ENCODE peak calls at places on chromosomes 2 and 18, in five cellular contexts. W is T-helper 2 cell; S is NB4; T is NCI-H1105; M is activated CD4-positive, alpha-beta T cell treated with anti-CD3 and anti-CD28 coated beads for 48 hours. H is an unnamed sample.

GRCh38 chr18:23182606-23183005 is 47.3 kb downstream of the CABLES1 start:
- DNase-seq in T (no peak), M (no peak), W (no peak), S (no peak), H (no peak)

GRCh38 chr2:234335676-234336228 is 161.1 kb downstream of the ARL4C start:
- DNase-seq in W (peak; percentile 18), T (peak; percentile 9), M (peak; percentile 57), S (no peak), H (peak; percentile 81)

GRCh38 chr2:31476511-31477171 is 62.1 kb upstream of the XDH start:
- DNase-seq in S (no peak), W (no peak), M (no peak), T (no peak), H (no peak)

GRCh38 chr2:150802648-150803047 is 315.2 kb upstream of the RND3 start:
- DNase-seq in T (no peak), S (no peak), W (no peak), M (no peak), H (no peak)

GRCh38 chr2:240465765-240466578 is 30.5 kb downstream of the GPC1 start:
- DNase-seq in M (peak; percentile 1), T (no peak), W (peak; percentile 5), S (no peak), H (peak; percentile 5)

GRCh38 chr2:60926751-60927568 is 45.6 kb downstream of the REL start:
- DNase-seq in W (no peak), S (peak; percentile 87), T (no peak), M (no peak), H (no peak)

GRCh38 chr2:96951125-96951654 is 35.2 kb downstream of the FAM178B start:
- DNase-seq in M (peak; percentile 82), T (peak; percentile 72), S (peak; percentile 77), W (peak; percentile 46), H (peak; percentile 65)

GRCh38 chr18:7065736-7066135 is 51.9 kb downstream of the LAMA1 start:
- DNase-seq in S (no peak), M (no peak), T (no peak), W (no peak), H (no peak)

H was measured in T-helper 1 cell.